ENCODE peak calls at places on chromosome 1, in nine cellular contexts. X is Peyer's patch; W is small intestine; O is naive thymus-derived CD4-positive, alpha-beta T cell; Y is bronchial epithelial cell; T is foreskin fibroblast; J is neural progenitor cell; D is fibroblast of lung; V is lower lobe of right lung. S is an unnamed sample.
A peak's percentile ranks its signal among the peaks of the same experiment; 100 is the strongest.

GRCh38 chr1:225653463-225654276 is 747 bp upstream of the ENAH start:
- DNase-seq in X (peak; percentile 43), W (peak; percentile 61), O (peak; percentile 17), Y (peak; percentile 58), T (peak; percentile 59), J (peak; percentile 76), D (peak; percentile 82), V (peak; percentile 69), S (peak; percentile 65)

GRCh38 chr1:206021796-206022365 is 1.8 kb downstream of the CTSE start:
- DNase-seq in X (no peak), W (no peak), O (no peak), Y (peak; percentile 66), T (peak; percentile 22), J (no peak), D (peak; percentile 60), V (no peak), S (no peak)

GRCh38 chr1:162942903-162943567 is 82.1 kb upstream of the CCDC190 start:
- DNase-seq in X (no peak), W (no peak), O (no peak), Y (peak; percentile 6), T (no peak), J (no peak), D (peak; percentile 31), V (no peak), S (no peak)

GRCh38 chr1:169491845-169492281 is 6.1 kb upstream of the SLC19A2 start:
- DNase-seq in X (no peak), W (no peak), O (no peak), Y (peak; percentile 35), T (peak; percentile 26), J (no peak), D (peak; percentile 31), V (no peak), S (no peak)

GRCh38 chr1:54403808-54404261 is 2.4 kb downstream of the SSBP3 start:
- DNase-seq in X (no peak), W (no peak), O (no peak), Y (peak; percentile 62), T (peak; percentile 78), J (no peak), D (peak; percentile 78), V (no peak), S (no peak)

GRCh38 chr1:24526940-24527542 is 24.4 kb downstream of the RCAN3 start:
- DNase-seq in X (peak; percentile 53), W (peak; percentile 34), O (peak; percentile 58), Y (no peak), T (no peak), J (peak; percentile 37), D (no peak), V (no peak), S (no peak)

GRCh38 chr1:169108897-169109560 is 2.5 kb downstream of the ATP1B1 start:
- DNase-seq in X (no peak), W (peak; percentile 77), O (no peak), Y (no peak), T (no peak), J (peak; percentile 62), D (peak; percentile 52), V (no peak), S (no peak)

GRCh38 chr1:202575906-202576653 is 134.2 kb downstream of the SYT2 start:
- DNase-seq in X (no peak), W (no peak), O (no peak), Y (peak; percentile 84), T (peak; percentile 57), J (peak; percentile 29), D (peak; percentile 64), V (no peak), S (no peak)

GRCh38 chr1:87754036-87754603 is 425.4 kb downstream of the LMO4 start:
- DNase-seq in X (no peak), W (no peak), O (no peak), Y (no peak), T (no peak), J (no peak), D (no peak), V (no peak), S (no peak)

GRCh38 chr1:152164542-152165136 is 5.6 kb upstream of the RPTN start:
- DNase-seq in X (no peak), W (no peak), O (no peak), Y (peak; percentile 93), T (no peak), J (no peak), D (no peak), V (no peak), S (no peak)

GRCh38 chr1:30765610-30766434 is 8.2 kb upstream of the LAPTM5 start:
- DNase-seq in X (no peak), W (no peak), O (no peak), Y (no peak), T (no peak), J (no peak), D (no peak), V (no peak), S (no peak)

GRCh38 chr1:67572594-67573221 is 112.3 kb upstream of the GADD45A start:
- DNase-seq in X (no peak), W (peak; percentile 89), O (no peak), Y (peak; percentile 95), T (no peak), J (no peak), D (peak; percentile 42), V (peak; percentile 67), S (no peak)

GRCh38 chr1:47679826-47680225 is 242.0 kb downstream of the FOXD2 start:
- DNase-seq in X (no peak), W (no peak), O (no peak), Y (no peak), T (no peak), J (no peak), D (no peak), V (no peak), S (no peak)

GRCh38 chr1:6800728-6801127 is 15.5 kb downstream of the CAMTA1 start:
- DNase-seq in X (no peak), W (peak; percentile 43), O (no peak), Y (peak; percentile 38), T (peak; percentile 53), J (no peak), D (peak; percentile 60), V (no peak), S (no peak)

GRCh38 chr1:17289756-17290155 is 18.2 kb upstream of the PADI4 start:
- DNase-seq in X (no peak), W (no peak), O (no peak), Y (peak; percentile 92), T (no peak), J (no peak), D (peak; percentile 74), V (no peak), S (no peak)

GRCh38 chr1:202844259-202844658 is 33.5 kb downstream of the PCAT6 start:
- DNase-seq in X (no peak), W (no peak), O (no peak), Y (peak; percentile 76), T (no peak), J (no peak), D (no peak), V (no peak), S (no peak)

GRCh38 chr1:168301664-168302320 is 21.1 kb downstream of the TBX19 start:
- DNase-seq in X (no peak), W (peak; percentile 53), O (no peak), Y (peak; percentile 97), T (peak; percentile 84), J (no peak), D (peak; percentile 83), V (no peak), S (no peak)

GRCh38 chr1:41851589-41851988 is 67.1 kb downstream of the HIVEP3 start:
- DNase-seq in X (no peak), W (no peak), O (no peak), Y (peak; percentile 95), T (peak; percentile 84), J (no peak), D (peak; percentile 91), V (no peak), S (no peak)

GRCh38 chr1:8817413-8818324 is at the start of gene RERE:
- DNase-seq in X (peak; percentile 91), W (peak; percentile 92), O (peak; percentile 100), Y (peak; percentile 68), T (peak; percentile 91), J (peak; percentile 97), D (peak; percentile 92), V (peak; percentile 91), S (peak; percentile 95)

GRCh38 chr1:8815582-8816285 is 1.7 kb downstream of the RERE start:
- DNase-seq in X (no peak), W (peak; percentile 16), O (peak; percentile 8), Y (no peak), T (no peak), J (peak; percentile 37), D (peak; percentile 53), V (no peak), S (peak; percentile 27)

GRCh38 chr1:8814870-8815269 is 2.6 kb downstream of the RERE start:
- DNase-seq in X (no peak), W (peak; percentile 57), O (no peak), Y (peak; percentile 39), T (no peak), J (peak; percentile 72), D (no peak), V (no peak), S (peak; percentile 24)

GRCh38 chr1:8816831-8817412 is 518 bp downstream of the RERE start:
- DNase-seq in X (peak; percentile 40), W (peak; percentile 31), O (no peak), Y (no peak), T (no peak), J (peak; percentile 50), D (peak; percentile 23), V (peak; percentile 56), S (no peak)

DNA sequence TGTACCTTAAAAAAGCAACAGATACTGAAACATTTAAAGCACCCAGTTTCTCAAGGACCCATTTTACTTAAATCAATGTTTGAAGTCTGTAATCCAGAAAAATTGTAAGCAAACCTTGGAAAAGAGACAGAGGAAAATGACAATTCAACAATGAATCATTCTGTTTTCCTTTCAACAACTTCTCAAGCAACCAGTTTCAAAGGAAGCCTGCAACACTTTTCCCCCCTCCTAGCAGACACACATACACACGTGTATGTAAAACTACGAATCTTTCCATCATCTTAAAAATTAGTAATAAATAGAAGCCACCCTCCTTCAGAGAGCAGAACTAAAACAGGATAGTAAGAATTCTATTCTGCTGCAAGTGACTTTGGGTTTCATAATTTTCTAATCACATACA is 1.1 kb downstream of the RERE start:
- DNase-seq in X (no peak), W (peak; percentile 6), O (no peak), Y (peak; percentile 74), T (no peak), J (no peak), D (peak; percentile 60), V (no peak), S (no peak)
- H3K4me3 ChIP-seq in X (peak overlapping the region; percentile 80), W (no peak overlapping the region), O (peak overlapping the region; percentile 96), Y (peak overlapping the region; percentile 87), T (peak overlapping the region; percentile 51), J (peak overlapping the region; percentile 85), D (peak overlapping the region; percentile 83), V (peak overlapping the region; percentile 89), S (peak overlapping the region; percentile 96)

GRCh38 chr1:98461873-98462385 is 199.6 kb upstream of the SNX7 start:
- DNase-seq in X (no peak), W (no peak), O (no peak), Y (no peak), T (no peak), J (no peak), D (no peak), V (no peak), S (no peak)
- H3K4me3 ChIP-seq in X (no peak overlapping the region), W (no peak overlapping the region), O (no peak overlapping the region), Y (no peak overlapping the region), T (no peak overlapping the region), J (no peak overlapping the region), D (no peak overlapping the region), V (no peak overlapping the region), S (no peak overlapping the region)

GRCh38 chr1:45012639-45013278 is 705 bp downstream of the UROD start:
- DNase-seq in X (peak; percentile 53), W (peak; percentile 74), O (peak; percentile 20), Y (peak; percentile 65), T (peak; percentile 75), J (peak; percentile 63), D (peak; percentile 65), V (peak; percentile 86), S (peak; percentile 27)
- H3K4me3 ChIP-seq in X (peak overlapping the region; percentile 92), W (peak overlapping the region; percentile 50), O (peak overlapping the region; percentile 65), Y (peak overlapping the region; percentile 47), T (peak overlapping the region; percentile 87), J (peak overlapping the region; percentile 90), D (peak overlapping the region; percentile 89), V (peak overlapping the region; percentile 96), S (peak overlapping the region; percentile 71)

GRCh38 chr1:157521056-157521455 is 31.3 kb downstream of the FCRL5 start:
- DNase-seq in X (no peak), W (peak; percentile 25), O (no peak), Y (no peak), T (no peak), J (no peak), D (no peak), V (no peak), S (no peak)
- H3K4me3 ChIP-seq in X (no peak overlapping the region), W (no peak overlapping the region), O (no peak overlapping the region), Y (no peak overlapping the region), T (no peak overlapping the region), J (no peak overlapping the region), D (no peak overlapping the region), V (no peak overlapping the region), S (no peak overlapping the region)